ENCODE peak calls at places on chromosomes 7 and 10, in six cellular contexts. J is GM03348; Q is activated effector memory CD4-positive, alpha-beta T cell treated with Interleukin-2 at 50 U/mL for 16 hours; M is skeletal muscle cell; Y is fibroblast of mammary gland; D is NCI-H1092 treated with DMSO at 0.1 percent for 48 hours. W is an unnamed sample.

GRCh38 chr7:141053626-141054025 is 20.2 kb upstream of the TMEM178B start:
- DNase-seq in J (no peak), Q (peak; percentile 61), M (no peak), Y (no peak), D (no peak), W (no peak)

GRCh38 chr10:62199584-62199983 is 69.1 kb downstream of the RTKN2 start:
- DNase-seq in J (no peak), Q (no peak), M (no peak), Y (no peak), D (no peak), W (no peak)

GRCh38 chr7:39085590-39086049 is 107.9 kb downstream of the POU6F2 start:
- DNase-seq in J (no peak), Q (no peak), M (no peak), Y (peak; percentile 1), D (peak; percentile 98), W (no peak)

GRCh38 chr7:142954680-142955268 is 7.4 kb downstream of the KEL start:
- DNase-seq in J (no peak), Q (no peak), M (no peak), Y (no peak), D (no peak), W (no peak)

GRCh38 chr7:18685961-18686360 is 190.4 kb downstream of the HDAC9 start:
- DNase-seq in J (peak; percentile 24), Q (no peak), M (no peak), Y (peak; percentile 58), D (no peak), W (no peak)

GRCh38 chr7:46244752-46245151 is 323.7 kb upstream of the IGFBP3 start:
- DNase-seq in J (no peak), Q (no peak), M (no peak), Y (peak; percentile 66), D (no peak), W (no peak)

GRCh38 chr10:27344568-27345454 is 104.2 kb upstream of the ACBD5 start:
- DNase-seq in J (no peak), Q (no peak), M (no peak), Y (no peak), D (no peak), W (no peak)

GRCh38 chr7:106061301-106061979 is 50.7 kb downstream of the SYPL1 start:
- DNase-seq in J (no peak), Q (no peak), M (no peak), Y (no peak), D (no peak), W (no peak)

GRCh38 chr10:72315054-72315453 is 39.7 kb downstream of the DNAJB12 start:
- DNase-seq in J (no peak), Q (no peak), M (no peak), Y (no peak), D (no peak), W (no peak)

GRCh38 chr10:102770792-102771191 is 27.0 kb downstream of the WBP1L start:
- DNase-seq in J (no peak), Q (no peak), M (no peak), Y (peak; percentile 59), D (no peak), W (no peak)

GRCh38 chr7:64890761-64891666 is 12.1 kb upstream of the ZNF273 start:
- DNase-seq in J (peak; percentile 5), Q (no peak), M (no peak), Y (no peak), D (no peak), W (no peak)

GRCh38 chr7:4080954-4081353 is 601.1 kb upstream of the FOXK1 start:
- DNase-seq in J (no peak), Q (no peak), M (no peak), Y (no peak), D (no peak), W (no peak)

W was measured in mucosa of descending colon.